ENCODE peak calls at places on chromosomes 2 and 18, in seven cellular contexts. One of them, this sample, is unnamed.

GRCh38 chr2:69082430-69082997 is 69.5 kb downstream of the ANTXR1 start:
- DNase-seq in HCT116: no peak
- DNase-seq in fibroblast of the aortic adventitia: peak
- DNase-seq in A549: peak
- DNase-seq in NB4: no peak
- DNase-seq in pancreas: peak
- DNase-seq in AG04450: peak
- DNase-seq in this sample: no peak

GRCh38 chr2:29304399-29304798 is 189.2 kb downstream of the CLIP4 start:
- DNase-seq in HCT116: no peak
- DNase-seq in fibroblast of the aortic adventitia: no peak
- DNase-seq in A549: no peak
- DNase-seq in NB4: no peak
- DNase-seq in pancreas: no peak
- DNase-seq in AG04450: no peak
- DNase-seq in this sample: no peak

GRCh38 chr2:230947908-230948365 is 22.9 kb upstream of the GPR55 start:
- DNase-seq in HCT116: no peak
- DNase-seq in fibroblast of the aortic adventitia: no peak
- DNase-seq in A549: no peak
- DNase-seq in NB4: peak
- DNase-seq in pancreas: no peak
- DNase-seq in AG04450: no peak
- DNase-seq in this sample: no peak

GRCh38 chr2:12484536-12485115 is 232.1 kb upstream of the TRIB2 start:
- DNase-seq in HCT116: no peak
- DNase-seq in fibroblast of the aortic adventitia: no peak
- DNase-seq in A549: no peak
- DNase-seq in NB4: no peak
- DNase-seq in pancreas: no peak
- DNase-seq in AG04450: no peak
- DNase-seq in this sample: no peak

GRCh38 chr18:77223221-77223639 is 26.4 kb upstream of the GALR1 start:
- DNase-seq in HCT116: no peak
- DNase-seq in fibroblast of the aortic adventitia: no peak
- DNase-seq in A549: no peak
- DNase-seq in NB4: no peak
- DNase-seq in pancreas: no peak
- DNase-seq in AG04450: no peak
- DNase-seq in this sample: no peak

GRCh38 chr2:167191588-167191987 is 303.3 kb downstream of the XIRP2 start:
- DNase-seq in HCT116: no peak
- DNase-seq in fibroblast of the aortic adventitia: peak
- DNase-seq in A549: no peak
- DNase-seq in NB4: no peak
- DNase-seq in pancreas: no peak
- DNase-seq in AG04450: no peak
- DNase-seq in this sample: no peak

GRCh38 chr18:79961527-79962291 is 2.7 kb upstream of the HSBP1L1 start:
- DNase-seq in HCT116: no peak
- DNase-seq in fibroblast of the aortic adventitia: no peak
- DNase-seq in A549: no peak
- DNase-seq in NB4: peak
- DNase-seq in pancreas: no peak
- DNase-seq in AG04450: no peak
- DNase-seq in this sample: no peak

GRCh38 chr2:138122891-138123290 is 158.6 kb downstream of the HNMT start:
- DNase-seq in HCT116: no peak
- DNase-seq in fibroblast of the aortic adventitia: no peak
- DNase-seq in A549: no peak
- DNase-seq in NB4: no peak
- DNase-seq in pancreas: no peak
- DNase-seq in AG04450: no peak
- DNase-seq in this sample: no peak

GRCh38 chr2:2057125-2057721 is 273.9 kb downstream of the MYT1L start:
- DNase-seq in HCT116: peak
- DNase-seq in fibroblast of the aortic adventitia: peak
- DNase-seq in A549: peak
- DNase-seq in NB4: peak
- DNase-seq in pancreas: no peak
- DNase-seq in AG04450: no peak
- DNase-seq in this sample: peak

GRCh38 chr18:78512080-78512601 is 467.5 kb upstream of the SALL3 start:
- DNase-seq in HCT116: no peak
- DNase-seq in fibroblast of the aortic adventitia: no peak
- DNase-seq in A549: no peak
- DNase-seq in NB4: no peak
- DNase-seq in pancreas: peak
- DNase-seq in AG04450: no peak
- DNase-seq in this sample: no peak

GRCh38 chr2:21261591-21261990 is 137.8 kb downstream of the TDRD15 start:
- DNase-seq in HCT116: no peak
- DNase-seq in fibroblast of the aortic adventitia: no peak
- DNase-seq in A549: no peak
- DNase-seq in NB4: no peak
- DNase-seq in pancreas: no peak
- DNase-seq in AG04450: no peak
- DNase-seq in this sample: no peak

GRCh38 chr2:231415029-231415428 is 19.5 kb downstream of the B3GNT7 start:
- DNase-seq in HCT116: no peak
- DNase-seq in fibroblast of the aortic adventitia: no peak
- DNase-seq in A549: no peak
- DNase-seq in NB4: peak
- DNase-seq in pancreas: no peak
- DNase-seq in AG04450: no peak
- DNase-seq in this sample: no peak

GRCh38 chr2:42809131-42809875 is 16.9 kb upstream of the HAAO start:
- DNase-seq in HCT116: no peak
- DNase-seq in fibroblast of the aortic adventitia: no peak
- DNase-seq in A549: no peak
- DNase-seq in NB4: no peak
- DNase-seq in pancreas: no peak
- DNase-seq in AG04450: no peak
- DNase-seq in this sample: no peak

GRCh38 chr18:36757081-36757480 is 71.7 kb downstream of the TPGS2 start:
- DNase-seq in HCT116: peak
- DNase-seq in fibroblast of the aortic adventitia: peak
- DNase-seq in A549: peak
- DNase-seq in NB4: peak
- DNase-seq in pancreas: no peak
- DNase-seq in AG04450: peak
- DNase-seq in this sample: no peak

GRCh38 chr2:156486175-156486574 is 50.0 kb downstream of the GPD2 start:
- DNase-seq in HCT116: no peak
- DNase-seq in fibroblast of the aortic adventitia: peak
- DNase-seq in A549: peak
- DNase-seq in NB4: no peak
- DNase-seq in pancreas: no peak
- DNase-seq in AG04450: no peak
- DNase-seq in this sample: no peak

GRCh38 chr18:67672719-67673118 is 156.2 kb upstream of the DSEL start:
- DNase-seq in HCT116: no peak
- DNase-seq in fibroblast of the aortic adventitia: peak
- DNase-seq in A549: no peak
- DNase-seq in NB4: no peak
- DNase-seq in pancreas: no peak
- DNase-seq in AG04450: no peak
- DNase-seq in this sample: no peak

GRCh38 chr2:192197387-192197786 is 2.7 kb upstream of the TMEFF2 start:
- DNase-seq in HCT116: no peak
- DNase-seq in fibroblast of the aortic adventitia: peak
- DNase-seq in A549: peak
- DNase-seq in NB4: no peak
- DNase-seq in pancreas: no peak
- DNase-seq in AG04450: no peak
- DNase-seq in this sample: no peak
- TF ChIP-seq CTCF in HCT116: peak
- TF ChIP-seq CTCF in fibroblast of the aortic adventitia: no peak
- TF ChIP-seq CTCF in A549: peak
- TF ChIP-seq CTCF in NB4: peak
- TF ChIP-seq CTCF in pancreas: no peak
- TF ChIP-seq CTCF in AG04450: no peak
- TF ChIP-seq CTCF in this sample: no peak

DNA sequence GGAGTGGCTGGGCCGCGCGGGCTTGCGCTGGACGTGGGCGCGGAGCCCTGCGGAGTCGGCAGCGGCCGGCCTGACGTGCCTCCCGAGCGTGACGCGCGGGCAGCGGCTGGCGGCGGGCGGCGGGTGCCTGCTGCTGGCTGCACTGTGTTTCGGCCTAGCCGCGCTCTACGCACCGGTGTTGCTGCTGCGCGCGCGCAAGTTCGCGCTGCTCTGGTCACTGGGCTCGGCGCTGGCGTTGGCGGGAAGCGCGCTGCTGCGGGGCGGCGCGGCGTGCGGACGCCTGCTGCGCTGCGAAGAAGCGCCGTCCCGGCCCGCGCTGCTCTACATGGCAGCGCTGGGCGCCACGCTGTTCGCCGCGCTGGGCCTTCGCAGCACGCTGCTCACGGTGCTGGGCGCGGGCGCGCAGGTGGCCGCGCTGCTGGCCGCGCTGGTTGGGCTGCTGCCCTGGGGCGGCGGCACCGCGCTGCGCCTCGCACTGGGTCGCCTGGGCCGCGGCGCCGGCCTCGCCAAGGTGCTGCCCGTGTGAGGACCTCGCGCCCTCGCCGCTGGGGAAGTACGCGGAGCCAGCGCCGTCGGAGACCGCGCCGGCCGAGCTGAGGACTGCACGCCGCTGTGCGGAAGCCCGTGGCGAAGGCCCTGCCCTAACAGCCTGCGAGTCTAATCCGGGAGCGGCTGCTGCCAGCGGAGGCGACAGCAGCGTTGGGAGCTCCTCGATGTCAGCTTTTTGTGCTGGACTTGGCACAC is 526 bp downstream of the SFT2D3 start:
- DNase-seq in HCT116: peak
- DNase-seq in fibroblast of the aortic adventitia: peak
- DNase-seq in A549: peak
- DNase-seq in NB4: peak
- DNase-seq in pancreas: peak
- DNase-seq in AG04450: no peak
- DNase-seq in this sample: peak
- TF ChIP-seq CTCF in HCT116: peak
- TF ChIP-seq CTCF in fibroblast of the aortic adventitia: peak
- TF ChIP-seq CTCF in A549: peak
- TF ChIP-seq CTCF in NB4: peak
- TF ChIP-seq CTCF in pancreas: no peak
- TF ChIP-seq CTCF in AG04450: peak
- TF ChIP-seq CTCF in this sample: no peak

DNA sequence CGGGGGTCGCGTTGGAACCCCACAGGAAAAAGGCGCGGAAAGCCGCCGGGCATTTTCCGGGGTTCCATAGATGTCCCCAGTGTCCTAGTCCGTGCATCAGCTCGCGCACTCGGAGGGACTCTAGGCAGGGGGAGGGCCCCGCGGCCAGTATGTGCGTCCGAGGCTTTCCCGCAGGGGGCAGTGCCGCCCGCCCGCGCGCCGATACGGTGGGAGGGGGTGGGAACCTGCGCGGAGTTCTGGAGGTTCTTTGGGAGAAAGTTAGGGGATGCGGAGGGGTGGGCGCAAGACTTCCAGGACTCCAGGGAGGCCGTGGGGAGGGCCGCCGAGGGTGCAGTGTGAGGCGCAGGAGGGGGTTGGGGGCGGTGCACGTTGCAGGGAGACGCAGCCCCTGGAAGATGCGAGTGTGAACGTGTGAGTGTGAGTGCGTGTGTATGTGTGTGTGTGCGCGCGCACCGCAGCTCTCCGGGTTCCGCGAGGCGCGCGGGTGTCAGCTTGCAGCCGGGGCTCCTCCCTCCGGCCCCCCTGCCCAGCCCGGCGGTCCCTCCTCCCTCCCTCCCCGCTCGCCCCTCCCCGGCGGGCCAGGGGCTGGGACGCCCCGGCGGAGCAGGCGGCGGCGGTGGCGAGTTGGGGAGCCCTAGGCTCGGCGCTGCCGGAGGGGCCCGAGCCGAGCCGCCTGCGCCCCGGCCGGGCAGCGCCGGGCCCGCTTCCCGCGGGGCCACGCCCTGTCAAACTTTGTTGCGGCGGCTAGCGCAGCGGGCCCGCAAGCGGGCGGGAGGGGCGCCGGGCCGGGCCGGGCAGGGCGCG is at the start of gene TCF7L1:
- DNase-seq in HCT116: peak
- DNase-seq in fibroblast of the aortic adventitia: peak
- DNase-seq in A549: peak
- DNase-seq in NB4: peak
- DNase-seq in pancreas: peak
- DNase-seq in AG04450: peak
- DNase-seq in this sample: peak
- TF ChIP-seq CTCF in HCT116: peak
- TF ChIP-seq CTCF in fibroblast of the aortic adventitia: peak
- TF ChIP-seq CTCF in A549: peak
- TF ChIP-seq CTCF in NB4: peak
- TF ChIP-seq CTCF in pancreas: peak
- TF ChIP-seq CTCF in AG04450: peak
- TF ChIP-seq CTCF in this sample: no peak

GRCh38 chr2:240560480-240561324 is 545 bp downstream of the DUSP28 start:
- DNase-seq in HCT116: peak
- DNase-seq in fibroblast of the aortic adventitia: peak
- DNase-seq in A549: peak
- DNase-seq in NB4: peak
- DNase-seq in pancreas: peak
- DNase-seq in AG04450: peak
- DNase-seq in this sample: peak
- TF ChIP-seq CTCF in HCT116: peak
- TF ChIP-seq CTCF in fibroblast of the aortic adventitia: peak
- TF ChIP-seq CTCF in A549: no peak
- TF ChIP-seq CTCF in NB4: no peak
- TF ChIP-seq CTCF in pancreas: no peak
- TF ChIP-seq CTCF in AG04450: peak
- TF ChIP-seq CTCF in this sample: peak

GRCh38 chr2:222672068-222672401 is 577 bp downstream of the MOGAT1 start:
- DNase-seq in HCT116: no peak
- DNase-seq in fibroblast of the aortic adventitia: no peak
- DNase-seq in A549: no peak
- DNase-seq in NB4: no peak
- DNase-seq in pancreas: no peak
- DNase-seq in AG04450: no peak
- DNase-seq in this sample: no peak

GRCh38 chr2:222673883-222674282 is 2.4 kb downstream of the MOGAT1 start:
- DNase-seq in HCT116: no peak
- DNase-seq in fibroblast of the aortic adventitia: no peak
- DNase-seq in A549: peak
- DNase-seq in NB4: peak
- DNase-seq in pancreas: no peak
- DNase-seq in AG04450: no peak
- DNase-seq in this sample: no peak

GRCh38 chr2:222683805-222684204 is 12.3 kb downstream of the MOGAT1 start:
- DNase-seq in HCT116: no peak
- DNase-seq in fibroblast of the aortic adventitia: no peak
- DNase-seq in A549: no peak
- DNase-seq in NB4: no peak
- DNase-seq in pancreas: no peak
- DNase-seq in AG04450: no peak
- DNase-seq in this sample: no peak

GRCh38 chr2:222673273-222673672 is 1.8 kb downstream of the MOGAT1 start:
- DNase-seq in HCT116: no peak
- DNase-seq in fibroblast of the aortic adventitia: no peak
- DNase-seq in A549: no peak
- DNase-seq in NB4: no peak
- DNase-seq in pancreas: no peak
- DNase-seq in AG04450: no peak
- DNase-seq in this sample: no peak

GRCh38 chr2:222677981-222678380 is 6.5 kb downstream of the MOGAT1 start:
- DNase-seq in HCT116: no peak
- DNase-seq in fibroblast of the aortic adventitia: no peak
- DNase-seq in A549: no peak
- DNase-seq in NB4: no peak
- DNase-seq in pancreas: no peak
- DNase-seq in AG04450: no peak
- DNase-seq in this sample: no peak
- TF ChIP-seq CTCF in HCT116: peak
- TF ChIP-seq CTCF in fibroblast of the aortic adventitia: no peak
- TF ChIP-seq CTCF in A549: no peak
- TF ChIP-seq CTCF in NB4: no peak
- TF ChIP-seq CTCF in pancreas: no peak
- TF ChIP-seq CTCF in AG04450: peak
- TF ChIP-seq CTCF in this sample: no peak

This sample was measured in natural killer cell.